ENCODE peak calls at places on chromosomes 7 and 10, in nine cellular contexts. One of them, this sample, is unnamed.

GRCh38 chr10:103316087-103316486 is 34.9 kb downstream of the PCGF6 start:
- DNase-seq in epithelial cell of esophagus: no peak
- DNase-seq in stomach: no peak
- DNase-seq in A549: no peak
- DNase-seq in fibroblast of lung: no peak
- DNase-seq in MM.1S: no peak
- DNase-seq in AG04450: no peak
- DNase-seq in heart left ventricle: no peak
- DNase-seq in endothelial cell: no peak
- DNase-seq in this sample: no peak

GRCh38 chr10:31000071-31000787 is 31.4 kb downstream of the ZNF438 start:
- DNase-seq in heart left ventricle: no peak
- DNase-seq in epithelial cell of esophagus: no peak
- DNase-seq in stomach: no peak
- DNase-seq in MM.1S: no peak
- DNase-seq in fibroblast of lung: no peak
- DNase-seq in endothelial cell: no peak
- DNase-seq in AG04450: no peak
- DNase-seq in A549: no peak
- DNase-seq in this sample: no peak

GRCh38 chr7:35758421-35758820 is 42.4 kb upstream of the SEPTIN7 start:
- DNase-seq in A549: peak; percentile 16
- DNase-seq in heart left ventricle: no peak
- DNase-seq in endothelial cell: peak; percentile 15
- DNase-seq in stomach: no peak
- DNase-seq in epithelial cell of esophagus: no peak
- DNase-seq in MM.1S: no peak
- DNase-seq in fibroblast of lung: peak; percentile 8
- DNase-seq in AG04450: no peak
- DNase-seq in this sample: no peak

GRCh38 chr7:93040355-93040754 is 77.4 kb downstream of the SAMD9 start:
- DNase-seq in fibroblast of lung: no peak
- DNase-seq in MM.1S: no peak
- DNase-seq in stomach: peak; percentile 55
- DNase-seq in endothelial cell: no peak
- DNase-seq in heart left ventricle: peak; percentile 72
- DNase-seq in epithelial cell of esophagus: no peak
- DNase-seq in AG04450: no peak
- DNase-seq in A549: no peak
- DNase-seq in this sample: no peak

GRCh38 chr7:147406521-147407115 is 1183.9 kb upstream of the C7orf33 start:
- DNase-seq in AG04450: no peak
- DNase-seq in stomach: no peak
- DNase-seq in A549: no peak
- DNase-seq in MM.1S: no peak
- DNase-seq in endothelial cell: no peak
- DNase-seq in heart left ventricle: no peak
- DNase-seq in fibroblast of lung: peak; percentile 17
- DNase-seq in epithelial cell of esophagus: no peak
- DNase-seq in this sample: no peak

GRCh38 chr10:96496281-96496925 is 17.3 kb downstream of the TLL2 start:
- DNase-seq in stomach: no peak
- DNase-seq in AG04450: no peak
- DNase-seq in A549: no peak
- DNase-seq in endothelial cell: peak; percentile 55
- DNase-seq in MM.1S: no peak
- DNase-seq in fibroblast of lung: no peak
- DNase-seq in heart left ventricle: no peak
- DNase-seq in epithelial cell of esophagus: peak; percentile 50
- DNase-seq in this sample: peak; percentile 47

GRCh38 chr10:15585303-15585715 is 134.4 kb downstream of the ITGA8 start:
- DNase-seq in A549: peak; percentile 27
- DNase-seq in endothelial cell: peak; percentile 87
- DNase-seq in MM.1S: peak; percentile 81
- DNase-seq in stomach: peak; percentile 31
- DNase-seq in fibroblast of lung: peak; percentile 5
- DNase-seq in epithelial cell of esophagus: peak; percentile 16
- DNase-seq in heart left ventricle: peak; percentile 72
- DNase-seq in AG04450: no peak
- DNase-seq in this sample: peak; percentile 61

GRCh38 chr7:1085910-1086421 is 1.9 kb upstream of the GPER1 start:
- DNase-seq in stomach: no peak
- DNase-seq in AG04450: no peak
- DNase-seq in fibroblast of lung: no peak
- DNase-seq in epithelial cell of esophagus: no peak
- DNase-seq in endothelial cell: no peak
- DNase-seq in A549: no peak
- DNase-seq in MM.1S: no peak
- DNase-seq in heart left ventricle: no peak
- DNase-seq in this sample: no peak

GRCh38 chr7:20784311-20785210 is 2.1 kb downstream of the SP8 start:
- DNase-seq in MM.1S: no peak
- DNase-seq in epithelial cell of esophagus: peak; percentile 70
- DNase-seq in stomach: no peak
- DNase-seq in fibroblast of lung: no peak
- DNase-seq in endothelial cell: peak; percentile 67
- DNase-seq in heart left ventricle: no peak
- DNase-seq in AG04450: no peak
- DNase-seq in A549: peak; percentile 57
- DNase-seq in this sample: peak; percentile 63

GRCh38 chr7:20786421-20786778 is 286 bp downstream of the SP8 start:
- DNase-seq in stomach: no peak
- DNase-seq in AG04450: no peak
- DNase-seq in MM.1S: no peak
- DNase-seq in epithelial cell of esophagus: no peak
- DNase-seq in endothelial cell: no peak
- DNase-seq in heart left ventricle: no peak
- DNase-seq in A549: no peak
- DNase-seq in fibroblast of lung: no peak
- DNase-seq in this sample: peak; percentile 17

GRCh38 chr7:20786779-20787651 is at the start of gene SP8:
- DNase-seq in endothelial cell: peak; percentile 72
- DNase-seq in fibroblast of lung: peak; percentile 48
- DNase-seq in heart left ventricle: no peak
- DNase-seq in MM.1S: no peak
- DNase-seq in stomach: no peak
- DNase-seq in A549: peak; percentile 48
- DNase-seq in epithelial cell of esophagus: peak; percentile 53
- DNase-seq in AG04450: no peak
- DNase-seq in this sample: peak; percentile 62

GRCh38 chr7:20786049-20786412 is 655 bp downstream of the SP8 start:
- DNase-seq in heart left ventricle: no peak
- DNase-seq in epithelial cell of esophagus: peak; percentile 10
- DNase-seq in endothelial cell: no peak
- DNase-seq in A549: no peak
- DNase-seq in MM.1S: no peak
- DNase-seq in AG04450: no peak
- DNase-seq in fibroblast of lung: no peak
- DNase-seq in stomach: no peak
- DNase-seq in this sample: peak; percentile 26

DNA sequence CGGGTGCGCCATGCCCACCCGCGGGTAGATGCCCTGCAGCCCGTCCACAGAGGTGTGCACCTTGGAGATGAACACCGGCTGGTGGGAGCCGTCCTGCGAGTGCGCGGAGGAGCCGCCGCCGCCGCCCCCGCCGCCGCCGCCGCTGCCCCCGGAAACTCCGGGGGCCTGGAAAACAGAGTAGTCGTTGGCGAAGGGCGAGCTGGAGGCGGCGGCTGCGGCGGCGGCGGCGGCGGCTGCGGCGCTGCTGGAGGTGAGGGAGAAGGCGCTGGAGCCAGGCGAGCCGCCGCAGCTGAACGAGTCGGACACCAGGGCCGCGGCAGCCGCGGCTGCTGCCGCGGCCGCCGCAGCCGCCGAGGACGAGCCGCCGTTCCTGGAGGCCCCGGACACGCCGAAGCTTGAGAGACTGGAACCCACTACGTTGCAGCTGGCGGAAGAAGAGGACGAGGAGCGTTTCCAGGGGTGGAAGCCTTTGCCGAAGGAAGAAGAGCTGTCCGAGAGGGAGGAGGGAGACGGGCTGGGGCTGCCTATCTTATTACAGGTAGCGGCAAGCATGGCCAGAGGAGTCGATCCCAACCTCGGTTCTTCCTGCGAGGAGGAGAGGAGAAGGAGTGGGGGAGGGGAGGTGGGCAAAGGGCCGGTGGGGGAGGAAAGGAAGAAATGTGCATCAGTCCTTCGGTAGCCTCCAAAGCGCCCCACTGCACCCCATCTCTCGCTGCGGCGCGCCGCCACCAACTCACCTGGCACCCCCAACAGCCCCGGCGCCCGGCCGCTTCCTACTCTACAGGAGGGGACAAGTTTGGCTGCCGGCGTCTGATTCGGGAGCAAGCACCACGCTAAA is 1.3 kb downstream of the SP8 start:
- DNase-seq in MM.1S: no peak
- DNase-seq in fibroblast of lung: no peak
- DNase-seq in stomach: peak; percentile 36
- DNase-seq in heart left ventricle: no peak
- DNase-seq in endothelial cell: peak; percentile 54
- DNase-seq in AG04450: no peak
- DNase-seq in epithelial cell of esophagus: peak; percentile 33
- DNase-seq in A549: no peak
- DNase-seq in this sample: peak; percentile 44
- TF ChIP-seq CTCF in MM.1S: no peak
- TF ChIP-seq CTCF in fibroblast of lung: no peak
- TF ChIP-seq CTCF in stomach: no peak
- TF ChIP-seq CTCF in heart left ventricle: no peak
- TF ChIP-seq CTCF in endothelial cell: no peak
- TF ChIP-seq CTCF in AG04450: no peak
- TF ChIP-seq CTCF in epithelial cell of esophagus: no peak
- TF ChIP-seq CTCF in A549: no peak
- TF ChIP-seq CTCF in this sample: no peak

GRCh38 chr7:112449353-112449752 is 907 bp upstream of the IFRD1 start:
- DNase-seq in A549: peak; percentile 58
- DNase-seq in epithelial cell of esophagus: peak; percentile 92
- DNase-seq in endothelial cell: no peak
- DNase-seq in AG04450: no peak
- DNase-seq in fibroblast of lung: peak; percentile 68
- DNase-seq in MM.1S: no peak
- DNase-seq in heart left ventricle: no peak
- DNase-seq in stomach: peak; percentile 37
- DNase-seq in this sample: peak; percentile 72

GRCh38 chr7:112448376-112448775 is 1.9 kb upstream of the IFRD1 start:
- DNase-seq in endothelial cell: no peak
- DNase-seq in AG04450: no peak
- DNase-seq in heart left ventricle: no peak
- DNase-seq in MM.1S: no peak
- DNase-seq in epithelial cell of esophagus: no peak
- DNase-seq in stomach: no peak
- DNase-seq in A549: no peak
- DNase-seq in fibroblast of lung: no peak
- DNase-seq in this sample: no peak

GRCh38 chr7:112448891-112449290 is 1.4 kb upstream of the IFRD1 start:
- DNase-seq in endothelial cell: no peak
- DNase-seq in stomach: no peak
- DNase-seq in A549: no peak
- DNase-seq in fibroblast of lung: peak; percentile 5
- DNase-seq in epithelial cell of esophagus: peak; percentile 74
- DNase-seq in heart left ventricle: no peak
- DNase-seq in MM.1S: no peak
- DNase-seq in AG04450: no peak
- DNase-seq in this sample: no peak

GRCh38 chr7:112450807-112451661 is 774 bp downstream of the IFRD1 start:
- DNase-seq in endothelial cell: peak; percentile 88
- DNase-seq in A549: peak; percentile 85
- DNase-seq in heart left ventricle: peak; percentile 96
- DNase-seq in epithelial cell of esophagus: peak; percentile 97
- DNase-seq in stomach: peak; percentile 93
- DNase-seq in MM.1S: peak; percentile 99
- DNase-seq in AG04450: peak; percentile 91
- DNase-seq in fibroblast of lung: peak; percentile 94
- DNase-seq in this sample: peak; percentile 97

DNA sequence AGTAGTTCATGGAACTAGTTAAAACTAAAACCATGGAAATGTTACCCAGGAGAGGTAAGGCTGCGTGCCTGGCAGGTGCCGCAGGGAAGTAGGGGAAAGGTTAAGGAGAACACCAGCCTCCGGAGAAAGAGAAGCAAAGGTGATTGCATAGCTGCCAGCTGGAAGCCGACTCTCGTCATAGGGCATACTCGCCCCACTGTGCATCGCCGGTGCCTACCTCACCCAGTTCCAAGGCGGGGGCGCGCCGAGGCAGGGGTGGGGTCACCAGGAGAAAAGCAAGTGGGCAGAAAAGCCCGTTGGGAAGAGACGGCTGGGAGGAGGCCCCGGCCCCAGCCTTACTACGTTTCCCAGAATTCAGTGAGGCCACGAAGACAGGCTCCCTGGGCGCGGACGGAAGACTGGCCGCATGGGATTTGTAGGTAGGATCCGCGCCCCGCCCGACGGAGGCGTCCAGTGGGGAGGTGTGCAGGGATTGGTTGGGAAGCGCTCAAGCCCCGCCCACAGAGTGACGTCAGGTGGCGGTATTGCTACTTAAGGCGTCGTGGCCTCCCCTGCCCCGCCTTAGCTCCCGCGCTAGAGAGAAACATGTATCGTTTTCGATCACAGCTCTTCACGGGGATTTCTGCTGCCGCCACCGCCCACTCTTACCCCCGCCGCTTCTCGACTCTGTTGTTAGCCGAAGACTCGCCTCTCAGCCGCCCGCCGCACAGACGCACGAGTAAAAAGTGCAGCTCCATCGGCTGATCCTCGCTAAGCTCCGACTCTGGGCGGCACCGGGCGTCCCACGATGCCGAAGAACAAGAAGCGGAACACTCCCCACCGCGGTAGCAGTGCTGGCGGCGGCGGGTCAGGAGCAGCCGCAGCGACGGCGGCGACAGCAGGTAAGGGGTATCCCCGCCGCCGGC is at the start of gene IFRD1:
- DNase-seq in fibroblast of lung: peak; percentile 98
- DNase-seq in MM.1S: peak; percentile 99
- DNase-seq in epithelial cell of esophagus: peak; percentile 100
- DNase-seq in AG04450: peak; percentile 98
- DNase-seq in A549: peak; percentile 94
- DNase-seq in endothelial cell: peak; percentile 98
- DNase-seq in heart left ventricle: peak; percentile 100
- DNase-seq in stomach: peak; percentile 99
- DNase-seq in this sample: peak; percentile 99
- TF ChIP-seq CTCF in fibroblast of lung: no peak
- TF ChIP-seq CTCF in MM.1S: no peak
- TF ChIP-seq CTCF in epithelial cell of esophagus: no peak
- TF ChIP-seq CTCF in AG04450: no peak
- TF ChIP-seq CTCF in A549: no peak
- TF ChIP-seq CTCF in endothelial cell: no peak
- TF ChIP-seq CTCF in heart left ventricle: no peak
- TF ChIP-seq CTCF in stomach: peak; percentile 4
- TF ChIP-seq CTCF in this sample: no peak

GRCh38 chr7:79806161-79806734 is 328.4 kb upstream of the GNAI1 start:
- DNase-seq in heart left ventricle: no peak
- DNase-seq in stomach: no peak
- DNase-seq in MM.1S: no peak
- DNase-seq in fibroblast of lung: peak; percentile 3
- DNase-seq in endothelial cell: no peak
- DNase-seq in epithelial cell of esophagus: peak; percentile 25
- DNase-seq in A549: no peak
- DNase-seq in AG04450: no peak
- DNase-seq in this sample: peak; percentile 9
- TF ChIP-seq CTCF in heart left ventricle: no peak
- TF ChIP-seq CTCF in stomach: no peak
- TF ChIP-seq CTCF in MM.1S: no peak
- TF ChIP-seq CTCF in fibroblast of lung: peak; percentile 47
- TF ChIP-seq CTCF in endothelial cell: no peak
- TF ChIP-seq CTCF in epithelial cell of esophagus: peak; percentile 45
- TF ChIP-seq CTCF in A549: peak; percentile 44
- TF ChIP-seq CTCF in AG04450: peak; percentile 62
- TF ChIP-seq CTCF in this sample: peak; percentile 36

GRCh38 chr7:11552676-11553075 is 279.3 kb downstream of the THSD7A start:
- DNase-seq in stomach: no peak
- DNase-seq in endothelial cell: no peak
- DNase-seq in AG04450: no peak
- DNase-seq in A549: no peak
- DNase-seq in heart left ventricle: no peak
- DNase-seq in MM.1S: no peak
- DNase-seq in epithelial cell of esophagus: no peak
- DNase-seq in fibroblast of lung: no peak
- DNase-seq in this sample: no peak

GRCh38 chr7:11557627-11558026 is 274.4 kb downstream of the THSD7A start:
- DNase-seq in MM.1S: peak; percentile 37
- DNase-seq in heart left ventricle: no peak
- DNase-seq in stomach: no peak
- DNase-seq in epithelial cell of esophagus: peak; percentile 78
- DNase-seq in AG04450: no peak
- DNase-seq in endothelial cell: peak; percentile 13
- DNase-seq in A549: no peak
- DNase-seq in fibroblast of lung: peak; percentile 17
- DNase-seq in this sample: peak; percentile 79
- TF ChIP-seq CTCF in MM.1S: peak; percentile 45
- TF ChIP-seq CTCF in heart left ventricle: no peak
- TF ChIP-seq CTCF in stomach: peak; percentile 16
- TF ChIP-seq CTCF in epithelial cell of esophagus: peak; percentile 70
- TF ChIP-seq CTCF in AG04450: no peak
- TF ChIP-seq CTCF in endothelial cell: peak; percentile 27
- TF ChIP-seq CTCF in A549: peak; percentile 18
- TF ChIP-seq CTCF in fibroblast of lung: no peak
- TF ChIP-seq CTCF in this sample: peak; percentile 40